ENCODE peak calls at places on chromosomes 4 and X, in seven cellular contexts. G is HCT116, V is psoas muscle, W is kidney epithelial cell, U is left lung, F is lower leg skin, K is fibroblast of mammary gland. D is an unnamed sample.

GRCh38 chrX:1390621-1391369 is 1.1 kb downstream of the SLC25A6 start:
- DNase-seq in G (no peak), V (peak; percentile 60), W (no peak), U (peak; percentile 30), F (no peak), K (no peak), D (no peak)

GRCh38 chr4:113776679-113777078 is 15.1 kb upstream of the CAMK2D start:
- DNase-seq in G (no peak), V (no peak), W (no peak), U (no peak), F (no peak), K (no peak), D (no peak)

GRCh38 chr4:187176261-187176910 is 452.7 kb upstream of the FAT1 start:
- DNase-seq in G (no peak), V (no peak), W (no peak), U (no peak), F (no peak), K (no peak), D (no peak)

GRCh38 chr4:3729885-3730226 is 36.3 kb upstream of the ADRA2C start:
- DNase-seq in G (no peak), V (no peak), W (no peak), U (no peak), F (no peak), K (no peak), D (no peak)

GRCh38 chr4:85860066-85860465 is 385.1 kb downstream of the ARHGAP24 start:
- DNase-seq in G (no peak), V (no peak), W (no peak), U (no peak), F (no peak), K (peak; percentile 82), D (no peak)

GRCh38 chr4:181796502-181796901 is 446.7 kb upstream of the TENM3 start:
- DNase-seq in G (no peak), V (no peak), W (no peak), U (no peak), F (no peak), K (peak; percentile 98), D (no peak)

GRCh38 chr4:123980736-123981285 is 584.2 kb downstream of the SPRY1 start:
- DNase-seq in G (no peak), V (no peak), W (no peak), U (no peak), F (no peak), K (no peak), D (no peak)

GRCh38 chr4:64341711-64342110 is 67.5 kb downstream of the TECRL start:
- DNase-seq in G (no peak), V (peak; percentile 69), W (no peak), U (no peak), F (no peak), K (no peak), D (no peak)

GRCh38 chrX:1614927-1615326 is at the start of gene ASMT:
- DNase-seq in G (no peak), V (no peak), W (no peak), U (no peak), F (no peak), K (no peak), D (no peak)

GRCh38 chr4:108172780-108173598 is 4.3 kb upstream of the LEF1 start:
- DNase-seq in G (no peak), V (peak; percentile 51), W (no peak), U (no peak), F (no peak), K (peak; percentile 57), D (peak; percentile 27)

GRCh38 chr4:8831221-8832129 is 40.2 kb downstream of the HMX1 start:
- DNase-seq in G (no peak), V (peak; percentile 16), W (no peak), U (peak; percentile 25), F (no peak), K (no peak), D (no peak)

GRCh38 chr4:73450398-73451004 is 14.5 kb downstream of the AFP start:
- DNase-seq in G (no peak), V (peak; percentile 52), W (peak; percentile 34), U (no peak), F (no peak), K (peak; percentile 95), D (peak; percentile 44)

GRCh38 chr4:119729815-119730643 is 101.4 kb upstream of the PDE5A start:
- DNase-seq in G (peak; percentile 15), V (no peak), W (no peak), U (no peak), F (no peak), K (peak; percentile 87), D (peak; percentile 95)

GRCh38 chr4:119284876-119285611 is 36.9 kb downstream of the FABP2 start:
- DNase-seq in G (no peak), V (no peak), W (no peak), U (no peak), F (no peak), K (peak; percentile 32), D (peak; percentile 62)

GRCh38 chrX:17519349-17519748 is 144.3 kb downstream of the NHS start:
- DNase-seq in G (no peak), V (peak; percentile 79), W (no peak), U (no peak), F (no peak), K (peak; percentile 57), D (peak; percentile 58)

GRCh38 chr4:107317596-107317995 is 281.5 kb upstream of the DKK2 start:
- DNase-seq in G (no peak), V (no peak), W (no peak), U (no peak), F (no peak), K (peak; percentile 7), D (peak; percentile 10)

GRCh38 chr4:108450236-108450898 is 170.0 kb upstream of the RPL34 start:
- DNase-seq in G (no peak), V (no peak), W (no peak), U (no peak), F (no peak), K (no peak), D (no peak)

GRCh38 chr4:27702710-27703431 is 842.2 kb downstream of the STIM2 start:
- DNase-seq in G (peak; percentile 19), V (no peak), W (no peak), U (no peak), F (no peak), K (peak; percentile 15), D (no peak)
- TF ChIP-seq CTCF in G (peak; percentile 61), V (no peak), W (peak; percentile 41), U (no peak), F (no peak), K (peak; percentile 27), D (peak; percentile 34)

DNA sequence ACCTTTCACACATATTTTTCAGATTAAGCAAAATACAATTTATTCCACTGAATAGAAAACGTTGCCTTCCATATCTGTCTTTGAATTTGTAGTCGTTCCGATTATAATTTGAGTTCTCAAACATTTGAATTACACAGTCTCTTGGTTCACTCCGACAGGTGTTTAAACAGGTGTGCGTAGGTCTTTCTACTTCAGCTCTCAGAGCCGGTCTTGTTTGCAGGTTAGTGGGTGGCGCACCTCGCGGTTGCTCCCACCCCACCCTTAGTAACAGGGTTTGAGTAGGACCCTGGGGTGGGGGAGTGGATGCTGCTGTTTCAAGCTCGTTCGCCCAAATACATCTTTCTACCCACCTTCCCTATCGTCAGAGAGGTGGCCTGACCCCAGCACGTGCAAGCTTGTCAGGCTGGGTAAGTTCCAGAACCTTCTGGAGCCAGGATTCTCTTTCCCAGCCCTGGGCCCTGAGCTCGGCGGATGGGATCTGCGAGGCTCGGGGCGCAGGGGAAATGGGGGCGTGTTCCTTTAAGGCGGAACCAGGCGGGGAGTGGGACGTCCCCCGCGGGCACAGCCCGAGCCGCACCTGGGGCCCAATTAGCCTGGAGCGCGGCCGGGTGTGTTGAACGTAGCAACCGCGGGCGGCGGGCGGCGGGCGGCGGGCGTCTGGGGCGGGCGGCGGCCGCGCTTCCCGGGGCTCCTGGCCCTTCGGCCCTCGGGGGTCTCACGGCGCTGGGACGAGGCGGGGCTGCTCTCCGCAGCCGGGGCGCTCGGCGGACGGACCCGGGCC is at the start of gene FAM149A:
- DNase-seq in G (peak; percentile 19), V (peak; percentile 53), W (no peak), U (peak; percentile 65), F (peak; percentile 18), K (no peak), D (no peak)
- H3K4me3 ChIP-seq in G (peak within 1 kb of the TSS; percentile 60), V (peak within 1 kb of the TSS; percentile 59), W (peak within 1 kb of the TSS; percentile 66), U (peak within 1 kb of the TSS; percentile 51), F (peak within 1 kb of the TSS; percentile 17), K (no peak within 1 kb of the TSS), D (peak within 1 kb of the TSS; percentile 33)

GRCh38 chrX:13144927-13145659 is 100.7 kb upstream of the FAM9C start:
- DNase-seq in G (no peak), V (no peak), W (no peak), U (no peak), F (no peak), K (no peak), D (no peak)

GRCh38 chrX:13140007-13140406 is 95.6 kb upstream of the FAM9C start:
- DNase-seq in G (no peak), V (no peak), W (no peak), U (no peak), F (no peak), K (no peak), D (no peak)

GRCh38 chrX:13147758-13148157 is 103.3 kb upstream of the FAM9C start:
- DNase-seq in G (no peak), V (no peak), W (no peak), U (no peak), F (no peak), K (no peak), D (peak; percentile 53)

GRCh38 chrX:13147147-13147546 is 102.7 kb upstream of the FAM9C start:
- DNase-seq in G (no peak), V (no peak), W (no peak), U (no peak), F (no peak), K (no peak), D (no peak)

DNA sequence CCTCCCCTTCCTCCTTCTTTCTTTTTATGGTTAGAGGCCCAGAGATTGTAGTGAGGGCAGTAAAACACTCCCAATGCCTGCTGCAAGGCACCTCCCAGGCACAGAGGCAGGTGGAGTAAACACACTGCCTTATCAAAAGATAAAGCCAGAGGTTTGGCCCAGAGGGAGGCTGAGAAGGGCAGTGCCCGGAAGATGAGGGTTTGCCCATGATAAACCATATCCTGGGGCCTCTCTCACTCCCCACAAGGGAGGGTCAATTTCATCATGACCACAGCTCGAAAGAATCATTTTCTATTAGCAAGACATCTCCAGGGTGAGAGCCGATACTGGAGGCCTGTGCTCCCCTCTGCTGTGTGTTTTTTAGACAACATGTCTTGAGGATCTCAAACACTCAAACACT is 98.5 kb upstream of the FAM9C start:
- DNase-seq in G (no peak), V (no peak), W (no peak), U (no peak), F (no peak), K (no peak), D (no peak)
- TF ChIP-seq CTCF in G (no peak), V (no peak), W (no peak), U (no peak), F (no peak), K (no peak), D (no peak)

DNA sequence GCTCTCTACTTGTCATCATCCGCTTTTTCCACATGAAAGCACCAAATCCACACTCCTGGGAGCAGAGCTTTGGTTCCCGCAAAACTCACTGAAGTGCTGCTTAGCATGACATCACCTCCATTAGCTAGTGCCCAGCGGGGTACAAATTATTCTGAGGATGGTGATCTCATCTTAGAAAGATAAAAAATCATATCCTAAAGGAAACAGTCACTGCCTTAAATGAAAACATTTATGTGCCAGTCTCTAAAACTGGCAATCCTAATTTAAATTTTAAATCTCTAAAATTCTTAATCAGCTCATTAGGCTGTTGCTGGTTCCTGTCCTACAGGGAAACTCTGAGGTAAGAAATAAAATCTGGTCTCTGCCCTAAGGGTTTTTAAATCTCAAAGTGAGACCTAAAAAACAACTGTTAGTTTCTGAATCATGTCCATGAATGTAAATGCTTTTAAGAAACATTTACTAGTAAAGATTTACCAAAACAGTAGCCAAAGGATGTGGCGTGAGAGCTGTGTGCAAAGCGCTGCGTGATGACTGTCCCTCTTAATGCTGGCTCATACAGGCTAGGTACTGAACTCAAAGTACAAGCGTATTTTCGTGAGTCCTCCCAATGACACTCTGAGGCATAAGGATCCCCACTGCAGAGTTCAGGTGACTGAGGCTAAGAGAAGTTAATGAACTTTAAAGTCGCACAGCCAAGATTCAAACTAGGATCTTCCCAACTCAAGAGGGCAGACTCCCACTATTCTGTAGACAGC is 4.5 kb downstream of the CASP3 start:
- DNase-seq in G (no peak), V (no peak), W (no peak), U (no peak), F (no peak), K (peak; percentile 14), D (no peak)
- H3K4me3 ChIP-seq in G (no peak overlapping the region), V (no peak overlapping the region), W (no peak overlapping the region), U (no peak overlapping the region), F (no peak overlapping the region), K (no peak overlapping the region), D (no peak overlapping the region)

D was measured in fibroblast of villous mesenchyme.